ENCODE peak calls at places on chromosomes 3 and 15, in five cellular contexts. S, F, M, R and E are unnamed samples.

GRCh38 chr15:81189583-81190283 is 6.9 kb upstream of the IL16 start:
- DNase-seq in M (no peak), F (no peak), R (no peak), S (no peak), E (no peak)

GRCh38 chr3:22245122-22245521 is 494.1 kb upstream of the ZNF385D start:
- DNase-seq in S (no peak), M (no peak), R (no peak), F (peak), E (no peak)

GRCh38 chr15:74213858-74214284 is 11.3 kb upstream of the STRA6 start:
- DNase-seq in S (no peak), F (no peak), R (no peak), M (no peak), E (no peak)

GRCh38 chr3:116299646-116300081 is 145.6 kb downstream of the LSAMP start:
- DNase-seq in F (peak), R (no peak), M (no peak), S (no peak), E (peak)

GRCh38 chr15:98779463-98780071 is 131.2 kb downstream of the IGF1R start:
- DNase-seq in R (peak), F (peak), S (no peak), M (peak), E (peak)

GRCh38 chr3:29313074-29313473 is 32.2 kb downstream of the RBMS3 start:
- DNase-seq in F (no peak), S (no peak), M (no peak), R (no peak), E (no peak)

GRCh38 chr15:61157933-61158332 is 71.2 kb downstream of the RORA start:
- DNase-seq in M (no peak), F (no peak), S (no peak), R (no peak), E (no peak)

GRCh38 chr3:140151321-140151720 is 216.3 kb downstream of the CLSTN2 start:
- DNase-seq in F (no peak), S (no peak), R (no peak), M (no peak), E (no peak)

GRCh38 chr15:93929375-93930094 is 301.8 kb upstream of the MCTP2 start:
- DNase-seq in S (no peak), M (no peak), R (no peak), F (peak), E (no peak)

GRCh38 chr3:46296826-46297225 is 54.6 kb downstream of the CCR3 start:
- DNase-seq in M (no peak), R (no peak), F (no peak), S (no peak), E (no peak)

GRCh38 chr3:194051554-194052175 is 84.3 kb upstream of the HES1 start:
- DNase-seq in S (no peak), M (no peak), F (no peak), R (no peak), E (no peak)

GRCh38 chr15:47620960-47621681 is 96.2 kb upstream of the SEMA6D start:
- DNase-seq in S (no peak), F (no peak), R (no peak), M (no peak), E (no peak)

GRCh38 chr15:52822475-52822874 is 32.3 kb upstream of the ONECUT1 start:
- DNase-seq in M (no peak), R (no peak), F (no peak), S (no peak), E (no peak)

GRCh38 chr3:23865595-23866396 is 51.0 kb downstream of the NKIRAS1 start:
- DNase-seq in M (peak), R (no peak), F (no peak), S (no peak), E (peak)